ENCODE peak calls at places on chromosomes 5 and 9, in eight cellular contexts. T is foreskin fibroblast, Z is endothelial cell, I is adrenal gland, R is A673, G is HCT116, M is neural crest cell, B is nephron progenitor cell. C is an unnamed sample.

GRCh38 chr9:7358876-7359275 is 440.7 kb downstream of the DMAC1 start:
- DNase-seq in T (no peak), Z (no peak), I (no peak), R (peak; percentile 12), G (no peak), M (no peak), B (no peak), C (no peak)

GRCh38 chr5:73822276-73822988 is 196.4 kb downstream of the ARHGEF28 start:
- DNase-seq in T (no peak), Z (no peak), I (no peak), R (no peak), G (no peak), M (no peak), B (no peak), C (no peak)

GRCh38 chr5:94057655-94058054 is 316.3 kb upstream of the POU5F2 start:
- DNase-seq in T (no peak), Z (no peak), I (no peak), R (peak; percentile 14), G (no peak), M (no peak), B (no peak), C (no peak)

GRCh38 chr9:98108540-98109031 is 10.4 kb downstream of the TRIM14 start:
- DNase-seq in T (no peak), Z (no peak), I (no peak), R (no peak), G (no peak), M (no peak), B (no peak), C (peak; percentile 50)

GRCh38 chr9:12776775-12777055 is 1.9 kb downstream of the LURAP1L start:
- DNase-seq in T (no peak), Z (no peak), I (no peak), R (no peak), G (no peak), M (no peak), B (no peak), C (no peak)

GRCh38 chr5:77957-78804 is 13.8 kb upstream of the PLEKHG4B start:
- DNase-seq in T (no peak), Z (peak; percentile 45), I (no peak), R (peak; percentile 40), G (peak; percentile 47), M (no peak), B (no peak), C (peak; percentile 35)

GRCh38 chr9:87406545-87407166 is 91.0 kb upstream of the DAPK1 start:
- DNase-seq in T (no peak), Z (no peak), I (no peak), R (no peak), G (no peak), M (no peak), B (no peak), C (no peak)

GRCh38 chr5:103808464-103809106 is 246.0 kb upstream of the NUDT12 start:
- DNase-seq in T (peak; percentile 20), Z (peak; percentile 47), I (peak; percentile 36), R (peak; percentile 80), G (peak; percentile 61), M (peak; percentile 30), B (peak; percentile 41), C (peak; percentile 32)

GRCh38 chr9:69519470-69520240 is 152.5 kb downstream of the APBA1 start:
- DNase-seq in T (no peak), Z (no peak), I (no peak), R (no peak), G (no peak), M (no peak), B (no peak), C (no peak)

GRCh38 chr5:36777105-36777757 is 99.3 kb upstream of the NIPBL start:
- DNase-seq in T (peak; percentile 3), Z (peak; percentile 56), I (peak; percentile 18), R (peak; percentile 66), G (peak; percentile 15), M (peak; percentile 20), B (peak; percentile 18), C (no peak)

GRCh38 chr5:173735691-173736090 is 119.2 kb upstream of the BOD1 start:
- DNase-seq in T (no peak), Z (no peak), I (no peak), R (no peak), G (no peak), M (no peak), B (no peak), C (no peak)

GRCh38 chr5:533243-534005 is 9.2 kb upstream of the SLC9A3 start:
- DNase-seq in T (no peak), Z (no peak), I (no peak), R (no peak), G (no peak), M (no peak), B (no peak), C (no peak)

GRCh38 chr9:126702501-126703329 is 89.0 kb downstream of the LMX1B start:
- DNase-seq in T (no peak), Z (peak; percentile 74), I (no peak), R (peak; percentile 39), G (no peak), M (peak; percentile 44), B (peak; percentile 69), C (peak; percentile 62)

GRCh38 chr5:84382363-84383295 is 2.1 kb downstream of the EDIL3 start:
- DNase-seq in T (no peak), Z (peak; percentile 67), I (peak; percentile 22), R (peak; percentile 51), G (no peak), M (peak; percentile 24), B (peak; percentile 75), C (peak; percentile 4)

GRCh38 chr5:1899201-1899600 is 16.5 kb upstream of the IRX4 start:
- DNase-seq in T (no peak), Z (no peak), I (no peak), R (no peak), G (no peak), M (no peak), B (no peak), C (no peak)

GRCh38 chr9:5832543-5833529 is at the start of gene ERMP1:
- DNase-seq in T (peak; percentile 82), Z (peak; percentile 93), I (peak; percentile 90), R (peak; percentile 92), G (peak; percentile 41), M (peak; percentile 92), B (peak; percentile 93), C (peak; percentile 89)

GRCh38 chr5:116629168-116629567 is 54.5 kb upstream of the SEMA6A start:
- DNase-seq in T (no peak), Z (no peak), I (no peak), R (peak; percentile 68), G (no peak), M (no peak), B (no peak), C (no peak)

GRCh38 chr9:21967169-21967568 is 27.0 kb downstream of the CDKN2A start:
- DNase-seq in T (no peak), Z (peak; percentile 17), I (no peak), R (no peak), G (no peak), M (no peak), B (no peak), C (no peak)

GRCh38 chr5:107092695-107093094 is 578.0 kb downstream of the EFNA5 start:
- DNase-seq in T (peak; percentile 18), Z (no peak), I (no peak), R (no peak), G (no peak), M (no peak), B (no peak), C (no peak)

GRCh38 chr5:172872997-172873491 is 39.0 kb downstream of the ERGIC1 start:
- DNase-seq in T (peak; percentile 55), Z (peak; percentile 60), I (peak; percentile 80), R (no peak), G (no peak), M (no peak), B (no peak), C (no peak)

GRCh38 chr5:29720954-29721353 is 1472.5 kb upstream of the CDH6 start:
- DNase-seq in T (no peak), Z (no peak), I (no peak), R (no peak), G (no peak), M (no peak), B (no peak), C (no peak)

GRCh38 chr5:108451269-108451668 is 69.4 kb upstream of the FBXL17 start:
- DNase-seq in T (no peak), Z (no peak), I (no peak), R (no peak), G (no peak), M (no peak), B (no peak), C (no peak)
- TF ChIP-seq CTCF in T (no peak), Z (no peak), I (no peak), R (peak; percentile 31), G (no peak), M (peak; percentile 48), B (peak; percentile 13), C (no peak)

GRCh38 chr9:18245911-18246310 is 228.0 kb upstream of the ADAMTSL1 start:
- DNase-seq in T (peak; percentile 35), Z (no peak), I (no peak), R (peak; percentile 17), G (no peak), M (no peak), B (no peak), C (no peak)
- TF ChIP-seq CTCF in T (peak; percentile 52), Z (no peak), I (no peak), R (peak; percentile 27), G (no peak), M (no peak), B (no peak), C (no peak)

DNA sequence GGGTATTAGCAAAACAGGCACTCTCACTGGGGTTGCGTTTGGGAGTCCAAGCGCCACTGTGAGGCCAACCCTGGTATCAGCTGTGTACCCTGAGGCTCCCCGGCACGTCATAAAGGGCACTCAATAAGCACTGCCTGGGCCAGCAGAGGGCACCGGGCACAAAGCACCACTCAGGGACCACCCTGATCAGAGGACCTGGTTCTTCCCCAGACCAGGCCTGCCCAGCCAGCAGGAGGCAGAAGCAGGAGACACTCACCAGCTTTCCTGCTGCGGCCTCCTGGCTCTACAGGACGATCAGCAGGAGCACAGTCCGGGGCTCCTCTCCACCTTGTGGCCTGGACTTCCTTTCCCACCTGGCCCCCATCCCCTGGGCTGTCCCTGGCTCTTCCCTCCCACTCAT is 12.6 kb downstream of the MGAT1 start:
- DNase-seq in T (no peak), Z (peak; percentile 60), I (no peak), R (no peak), G (no peak), M (no peak), B (no peak), C (no peak)
- TF ChIP-seq CTCF in T (no peak), Z (no peak), I (no peak), R (no peak), G (peak; percentile 30), M (peak; percentile 18), B (no peak), C (no peak)

DNA sequence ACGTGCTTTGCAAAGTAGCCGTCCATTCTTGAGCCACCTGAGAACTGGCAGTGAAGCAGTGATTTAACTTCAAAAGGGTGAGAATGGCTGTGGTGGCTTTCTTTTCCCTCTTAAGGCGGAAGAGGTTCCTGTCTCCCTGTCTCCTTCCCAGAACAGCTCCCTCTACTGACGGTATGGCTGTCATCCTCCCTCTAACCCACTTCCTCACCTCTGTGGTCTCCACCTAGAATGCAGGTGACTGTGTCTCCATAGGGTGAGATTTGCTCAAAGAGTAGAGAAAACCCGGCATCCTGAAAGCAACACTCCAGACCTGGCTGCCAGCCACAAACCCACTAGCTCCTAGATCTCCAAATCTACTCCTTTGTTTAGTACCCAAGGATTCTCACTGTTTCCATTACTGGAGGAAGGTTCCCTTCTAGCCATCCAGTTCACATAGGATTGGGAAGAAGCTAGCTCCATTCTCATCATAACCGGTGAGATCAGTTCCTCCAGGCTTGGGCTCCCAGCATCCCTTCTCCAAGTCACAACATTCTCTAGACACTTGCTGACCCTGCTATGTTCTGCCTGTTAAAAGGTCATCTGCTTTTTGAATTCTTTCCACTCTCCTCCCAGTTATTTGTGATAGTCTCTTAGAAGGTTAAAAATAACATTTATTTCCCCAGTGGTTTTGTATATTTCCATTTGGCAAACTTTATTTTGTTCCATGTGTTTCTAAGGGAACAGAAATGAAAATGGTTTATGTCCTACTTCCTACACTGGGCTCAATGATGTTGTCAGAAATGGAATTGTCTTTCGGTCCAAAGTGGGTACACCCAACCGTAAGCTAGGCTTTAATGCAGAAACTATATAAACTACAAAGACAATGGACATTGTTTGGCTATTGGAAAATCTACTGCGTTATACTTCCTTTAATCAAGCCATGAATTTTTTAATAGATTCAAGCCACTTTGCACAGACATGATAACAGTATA is 269.4 kb downstream of the CWC27 start:
- DNase-seq in T (no peak), Z (no peak), I (no peak), R (peak; percentile 42), G (peak; percentile 65), M (no peak), B (no peak), C (no peak)
- TF ChIP-seq CTCF in T (peak; percentile 25), Z (no peak), I (no peak), R (peak; percentile 66), G (peak; percentile 78), M (peak; percentile 45), B (peak; percentile 20), C (peak; percentile 26)

C was measured in GM10248.